ENCODE peak calls at places on chromosome 7, in five cellular contexts. One of them, this sample, is unnamed.

GRCh38 chr7:2031496-2031895 is 201.2 kb downstream of the MAD1L1 start:
- DNase-seq in PC-3: no peak
- DNase-seq in GM23338: no peak
- DNase-seq in neural progenitor cell: no peak
- DNase-seq in MM.1S: no peak
- DNase-seq in this sample: no peak

GRCh38 chr7:20409961-20410360 is 79.3 kb downstream of the ITGB8 start:
- DNase-seq in PC-3: peak
- DNase-seq in GM23338: no peak
- DNase-seq in neural progenitor cell: no peak
- DNase-seq in MM.1S: no peak
- DNase-seq in this sample: peak

GRCh38 chr7:51450541-51450940 is 133.9 kb upstream of the COBL start:
- DNase-seq in PC-3: no peak
- DNase-seq in GM23338: no peak
- DNase-seq in neural progenitor cell: no peak
- DNase-seq in MM.1S: no peak
- DNase-seq in this sample: no peak

GRCh38 chr7:40822861-40823260 is 688.1 kb downstream of the SUGCT start:
- DNase-seq in PC-3: peak
- DNase-seq in GM23338: no peak
- DNase-seq in neural progenitor cell: no peak
- DNase-seq in MM.1S: no peak
- DNase-seq in this sample: no peak

GRCh38 chr7:28580626-28581025 is 168.3 kb downstream of the CREB5 start:
- DNase-seq in PC-3: no peak
- DNase-seq in GM23338: no peak
- DNase-seq in neural progenitor cell: no peak
- DNase-seq in MM.1S: no peak
- DNase-seq in this sample: no peak

GRCh38 chr7:122136639-122137253 is 7.3 kb downstream of the AASS start:
- DNase-seq in PC-3: no peak
- DNase-seq in GM23338: no peak
- DNase-seq in neural progenitor cell: no peak
- DNase-seq in MM.1S: no peak
- DNase-seq in this sample: peak

GRCh38 chr7:46764100-46764941 is 817.6 kb downstream of the TNS3 start:
- DNase-seq in PC-3: peak
- DNase-seq in GM23338: no peak
- DNase-seq in neural progenitor cell: no peak
- DNase-seq in MM.1S: no peak
- DNase-seq in this sample: peak

GRCh38 chr7:128914566-128915151 is 4.2 kb upstream of the KCP start:
- DNase-seq in PC-3: no peak
- DNase-seq in GM23338: peak
- DNase-seq in neural progenitor cell: no peak
- DNase-seq in MM.1S: no peak
- DNase-seq in this sample: no peak

GRCh38 chr7:66443946-66444345 is 184.7 kb upstream of the KCTD7 start:
- DNase-seq in PC-3: no peak
- DNase-seq in GM23338: no peak
- DNase-seq in neural progenitor cell: no peak
- DNase-seq in MM.1S: no peak
- DNase-seq in this sample: peak

GRCh38 chr7:14717711-14718304 is 184.7 kb downstream of the DGKB start:
- DNase-seq in PC-3: peak
- DNase-seq in GM23338: peak
- DNase-seq in neural progenitor cell: peak
- DNase-seq in MM.1S: no peak
- DNase-seq in this sample: peak

GRCh38 chr7:109121599-109122300 is 552.1 kb downstream of the DNAJB9 start:
- DNase-seq in PC-3: no peak
- DNase-seq in GM23338: peak
- DNase-seq in neural progenitor cell: no peak
- DNase-seq in MM.1S: no peak
- DNase-seq in this sample: no peak

GRCh38 chr7:135353832-135354231 is 120.2 kb downstream of the STRA8 start:
- DNase-seq in PC-3: no peak
- DNase-seq in GM23338: no peak
- DNase-seq in neural progenitor cell: no peak
- DNase-seq in MM.1S: no peak
- DNase-seq in this sample: peak

GRCh38 chr7:48250441-48250951 is 79.2 kb downstream of the ABCA13 start:
- DNase-seq in PC-3: peak
- DNase-seq in GM23338: peak
- DNase-seq in neural progenitor cell: peak
- DNase-seq in MM.1S: no peak
- DNase-seq in this sample: peak

GRCh38 chr7:158289761-158290523 is 297.7 kb downstream of the PTPRN2 start:
- DNase-seq in PC-3: no peak
- DNase-seq in GM23338: no peak
- DNase-seq in neural progenitor cell: no peak
- DNase-seq in MM.1S: no peak
- DNase-seq in this sample: no peak

GRCh38 chr7:137801003-137801402 is 45.8 kb downstream of the DGKI start:
- DNase-seq in PC-3: peak
- DNase-seq in GM23338: no peak
- DNase-seq in neural progenitor cell: no peak
- DNase-seq in MM.1S: no peak
- DNase-seq in this sample: peak

GRCh38 chr7:47227762-47228177 is 354.1 kb downstream of the TNS3 start:
- DNase-seq in PC-3: peak
- DNase-seq in GM23338: no peak
- DNase-seq in neural progenitor cell: no peak
- DNase-seq in MM.1S: no peak
- DNase-seq in this sample: peak

DNA sequence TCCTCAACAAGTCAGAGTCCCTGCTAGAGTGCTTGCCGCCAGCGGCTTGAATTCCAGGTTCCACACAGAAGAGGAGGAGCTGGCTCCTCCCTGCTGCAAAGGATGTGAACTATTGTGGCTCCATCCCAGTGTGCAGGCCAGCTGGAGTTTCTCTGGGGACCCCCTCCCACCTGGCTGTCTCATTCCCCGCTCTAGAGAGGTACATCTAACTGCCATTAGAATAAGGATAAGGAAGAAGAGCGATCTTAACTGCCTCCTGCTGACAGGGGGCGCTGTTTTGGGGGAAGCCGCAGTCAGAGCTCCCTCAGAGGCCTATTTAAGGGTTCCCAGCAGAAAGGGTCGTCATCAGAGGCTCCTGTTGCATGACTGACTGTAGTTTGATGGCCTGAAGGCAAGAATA is 40.8 kb upstream of the HECW1 start:
- DNase-seq in PC-3: peak
- DNase-seq in GM23338: peak
- DNase-seq in neural progenitor cell: peak
- DNase-seq in MM.1S: peak
- DNase-seq in this sample: peak
- TF ChIP-seq EZH2phosphoT487 in PC-3: no peak
- TF ChIP-seq EZH2phosphoT487 in GM23338: no peak
- TF ChIP-seq EZH2phosphoT487 in neural progenitor cell: no peak
- TF ChIP-seq EZH2phosphoT487 in MM.1S: no peak
- TF ChIP-seq EZH2phosphoT487 in this sample: no peak

GRCh38 chr7:35255417-35255798 is 1.5 kb upstream of the TBX20 start:
- DNase-seq in PC-3: no peak
- DNase-seq in GM23338: peak
- DNase-seq in neural progenitor cell: peak
- DNase-seq in MM.1S: no peak
- DNase-seq in this sample: no peak

GRCh38 chr7:35257251-35258124 is 3.6 kb upstream of the TBX20 start:
- DNase-seq in PC-3: no peak
- DNase-seq in GM23338: peak
- DNase-seq in neural progenitor cell: peak
- DNase-seq in MM.1S: no peak
- DNase-seq in this sample: no peak

GRCh38 chr7:35258125-35258890 is 4.4 kb upstream of the TBX20 start:
- DNase-seq in PC-3: no peak
- DNase-seq in GM23338: no peak
- DNase-seq in neural progenitor cell: peak
- DNase-seq in MM.1S: no peak
- DNase-seq in this sample: no peak

GRCh38 chr7:35254496-35255416 is 856 bp upstream of the TBX20 start:
- DNase-seq in PC-3: no peak
- DNase-seq in GM23338: peak
- DNase-seq in neural progenitor cell: peak
- DNase-seq in MM.1S: no peak
- DNase-seq in this sample: no peak

DNA sequence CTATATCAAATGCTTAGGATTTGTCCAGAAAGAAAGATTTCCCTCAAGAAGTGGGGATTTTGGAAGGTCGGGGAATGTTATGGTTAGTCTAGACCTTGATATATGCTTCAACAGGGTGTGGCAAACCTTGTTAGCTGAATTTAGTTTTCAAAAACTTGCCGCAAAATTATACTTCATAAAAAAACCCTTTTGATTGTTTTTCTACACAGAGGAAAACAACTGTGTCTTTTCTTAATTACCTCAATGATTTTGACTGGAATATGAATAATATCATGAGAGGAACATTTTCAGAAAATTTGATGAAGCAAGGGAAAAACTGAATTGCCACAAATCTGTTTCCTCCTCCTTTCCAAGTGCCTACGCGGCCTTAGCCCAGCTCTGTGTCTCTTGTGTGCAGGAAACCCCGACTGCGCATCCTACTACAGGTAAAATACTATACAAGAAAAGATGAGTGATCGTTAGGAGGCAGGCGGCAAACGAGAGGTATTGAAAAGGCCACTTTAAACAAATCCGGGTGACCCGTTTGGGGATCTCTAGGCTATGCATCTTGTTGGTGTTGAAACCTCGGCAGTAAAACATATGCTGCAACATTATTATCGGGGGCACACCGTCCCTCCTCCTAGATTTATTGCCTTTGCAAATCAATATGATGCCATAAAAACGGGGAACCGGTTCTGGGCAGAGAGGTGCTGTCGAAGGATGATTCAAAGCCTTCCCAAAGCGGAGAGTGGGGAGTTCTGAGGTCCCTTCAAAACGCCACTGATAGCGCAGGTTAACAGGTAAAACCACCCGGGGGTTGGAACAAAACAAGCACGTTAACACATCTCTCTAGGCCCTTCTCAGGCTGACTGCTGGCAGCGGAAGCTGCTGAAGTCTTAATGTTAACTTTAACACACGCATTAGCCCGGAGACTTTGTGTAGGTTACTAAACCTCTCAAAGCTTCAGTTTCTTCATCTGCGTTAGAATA is 2.3 kb upstream of the TBX20 start:
- DNase-seq in PC-3: no peak
- DNase-seq in GM23338: peak
- DNase-seq in neural progenitor cell: no peak
- DNase-seq in MM.1S: no peak
- DNase-seq in this sample: no peak
- TF ChIP-seq EZH2 in PC-3: no peak
- TF ChIP-seq EZH2 in GM23338: peak
- TF ChIP-seq EZH2 in neural progenitor cell: no peak
- TF ChIP-seq EZH2 in MM.1S: no peak
- TF ChIP-seq EZH2 in this sample: no peak

DNA sequence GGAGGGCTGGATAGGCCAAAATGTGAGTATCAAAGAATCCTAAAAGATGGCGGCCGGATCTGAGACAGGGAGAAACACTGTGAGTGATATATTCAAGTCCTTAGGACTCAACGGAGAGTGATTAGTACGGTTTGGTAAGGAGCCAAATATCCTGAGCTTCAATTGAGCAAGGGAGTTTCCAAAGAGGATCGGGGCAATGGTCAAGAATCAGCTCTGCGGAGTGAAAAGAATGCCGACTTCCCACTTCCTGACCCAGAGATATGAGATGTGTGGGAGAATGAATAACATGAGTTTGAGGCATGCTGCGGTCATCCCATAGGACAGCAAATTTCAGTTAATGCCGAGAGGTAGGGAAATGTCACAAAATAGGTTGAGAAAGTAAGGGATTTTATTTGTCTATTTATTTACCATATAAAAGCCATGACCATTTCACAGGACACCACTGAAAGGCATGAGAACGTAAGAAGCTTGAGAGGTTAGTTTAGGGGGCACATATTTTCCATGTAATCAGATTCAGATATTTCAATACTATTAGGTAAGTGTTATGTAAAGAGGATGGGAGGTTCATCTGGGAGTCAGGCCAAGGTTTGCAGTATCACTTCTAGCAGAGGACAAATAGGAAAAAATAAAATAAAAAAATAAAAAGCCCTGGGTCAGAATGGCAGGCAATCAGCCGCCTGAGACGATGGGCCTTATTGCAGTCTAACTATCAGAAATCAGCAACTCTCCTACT is 165.6 kb downstream of the HGF start:
- DNase-seq in PC-3: peak
- DNase-seq in GM23338: no peak
- DNase-seq in neural progenitor cell: no peak
- DNase-seq in MM.1S: no peak
- DNase-seq in this sample: no peak
- TF ChIP-seq EZH2phosphoT487 in PC-3: no peak
- TF ChIP-seq EZH2phosphoT487 in GM23338: no peak
- TF ChIP-seq EZH2phosphoT487 in neural progenitor cell: no peak
- TF ChIP-seq EZH2phosphoT487 in MM.1S: no peak
- TF ChIP-seq EZH2phosphoT487 in this sample: no peak

GRCh38 chr7:8435597-8436243 is 2.3 kb downstream of the NXPH1 start:
- DNase-seq in PC-3: no peak
- DNase-seq in GM23338: peak
- DNase-seq in neural progenitor cell: peak
- DNase-seq in MM.1S: no peak
- DNase-seq in this sample: no peak

GRCh38 chr7:8430643-8431042 is 2.8 kb upstream of the NXPH1 start:
- DNase-seq in PC-3: no peak
- DNase-seq in GM23338: no peak
- DNase-seq in neural progenitor cell: no peak
- DNase-seq in MM.1S: no peak
- DNase-seq in this sample: no peak

GRCh38 chr7:8434290-8435002 is 1.0 kb downstream of the NXPH1 start:
- DNase-seq in PC-3: no peak
- DNase-seq in GM23338: peak
- DNase-seq in neural progenitor cell: peak
- DNase-seq in MM.1S: no peak
- DNase-seq in this sample: no peak

GRCh38 chr7:8435120-8435519 is 1.7 kb downstream of the NXPH1 start:
- DNase-seq in PC-3: no peak
- DNase-seq in GM23338: peak
- DNase-seq in neural progenitor cell: peak
- DNase-seq in MM.1S: no peak
- DNase-seq in this sample: no peak

DNA sequence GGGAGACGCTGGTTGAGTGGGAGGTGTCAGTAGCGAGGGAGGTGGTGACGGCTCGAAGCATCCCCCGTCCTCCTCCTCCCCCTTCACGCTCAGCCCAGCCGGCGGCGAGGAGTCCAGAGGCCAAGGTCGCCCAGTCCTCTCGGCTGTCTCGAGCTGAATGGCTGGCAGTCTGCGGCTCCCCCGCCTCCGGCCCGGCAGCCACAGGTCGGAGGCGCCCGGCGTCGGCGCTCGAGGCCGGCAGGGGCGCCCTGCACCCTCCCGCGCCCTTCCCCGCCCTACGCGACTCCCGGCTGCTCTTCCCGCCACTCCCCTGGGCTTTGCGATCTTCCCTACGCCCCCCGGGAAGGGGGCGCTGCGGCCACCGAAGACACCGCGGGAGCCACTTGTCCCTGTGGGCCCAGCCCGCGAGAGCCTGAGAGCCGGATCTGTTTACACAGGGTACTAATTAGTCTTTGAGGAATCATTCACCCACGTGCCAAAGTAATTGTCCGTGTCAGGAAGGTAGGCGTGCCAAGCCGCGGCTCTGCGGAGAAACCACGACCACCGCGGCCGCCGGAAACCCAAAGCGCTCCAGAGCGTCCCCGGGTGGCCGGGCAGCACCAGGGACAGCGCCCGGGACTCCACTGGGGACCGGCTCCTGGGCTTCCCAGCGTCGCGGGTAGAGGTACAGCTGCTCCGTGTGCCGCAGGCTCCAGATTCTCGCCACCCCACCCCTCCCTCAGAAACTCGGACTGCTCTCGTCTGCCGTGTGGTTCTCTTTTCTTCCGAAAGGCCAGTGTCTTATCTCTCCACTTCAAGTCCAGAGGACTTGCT is at the start of gene NXPH1:
- DNase-seq in PC-3: no peak
- DNase-seq in GM23338: peak
- DNase-seq in neural progenitor cell: peak
- DNase-seq in MM.1S: peak
- DNase-seq in this sample: peak
- TF ChIP-seq EZH2 in PC-3: no peak
- TF ChIP-seq EZH2 in GM23338: no peak
- TF ChIP-seq EZH2 in neural progenitor cell: peak
- TF ChIP-seq EZH2 in MM.1S: no peak
- TF ChIP-seq EZH2 in this sample: no peak